ENCODE peak calls at places on chromosomes 7 and 10, in six cellular contexts. M, E, J, T, G and D are unnamed samples.

GRCh38 chr7:82985144-82985802 is 177.4 kb downstream of the PCLO start:
- DNase-seq in M (no peak), E (no peak), J (no peak), T (no peak), G (no peak), D (no peak)

GRCh38 chr7:142616121-142616643 is 133.1 kb upstream of the PRSS1 start:
- DNase-seq in M (no peak), E (no peak), J (no peak), T (no peak), G (no peak), D (no peak)

GRCh38 chr10:74044419-74044818 is 46.5 kb downstream of the VCL start:
- DNase-seq in M (no peak), E (no peak), J (peak), T (no peak), G (no peak), D (no peak)

GRCh38 chr10:43818687-43819086 is 170.0 kb upstream of the ZNF32 start:
- DNase-seq in M (no peak), E (no peak), J (no peak), T (no peak), G (no peak), D (no peak)

GRCh38 chr7:13336227-13336626 is 648.8 kb downstream of the ARL4A start:
- DNase-seq in M (peak), E (no peak), J (peak), T (no peak), G (no peak), D (peak)

GRCh38 chr10:3525832-3526449 is 259.1 kb downstream of the KLF6 start:
- DNase-seq in M (peak), E (no peak), J (peak), T (no peak), G (no peak), D (peak)

GRCh38 chr7:1537631-1538412 is 7.3 kb downstream of the MAFK start:
- DNase-seq in M (peak), E (peak), J (peak), T (peak), G (no peak), D (peak)

GRCh38 chr10:46554166-46554781 is 2.2 kb downstream of the GPRIN2 start:
- DNase-seq in M (no peak), E (no peak), J (no peak), T (no peak), G (peak), D (no peak)

GRCh38 chr7:86773309-86773708 is 129.6 kb downstream of the GRM3 start:
- DNase-seq in M (no peak), E (no peak), J (no peak), T (no peak), G (no peak), D (no peak)

GRCh38 chr10:31426425-31426824 is 107.4 kb downstream of the ZEB1 start:
- DNase-seq in M (peak), E (no peak), J (no peak), T (no peak), G (no peak), D (peak)

GRCh38 chr10:95831515-95831914 is 75.6 kb downstream of the ENTPD1 start:
- DNase-seq in M (no peak), E (no peak), J (no peak), T (no peak), G (no peak), D (no peak)

GRCh38 chr10:124386186-124387077 is 32.3 kb downstream of the OAT start:
- DNase-seq in M (no peak), E (no peak), J (no peak), T (no peak), G (peak), D (no peak)

GRCh38 chr10:88833722-88834121 is 17.9 kb downstream of the ANKRD22 start:
- DNase-seq in M (no peak), E (no peak), J (no peak), T (no peak), G (no peak), D (no peak)

GRCh38 chr10:64059884-64060283 is 538.7 kb downstream of the REEP3 start:
- DNase-seq in M (no peak), E (no peak), J (no peak), T (no peak), G (no peak), D (no peak)

GRCh38 chr7:130758429-130759056 is 24.5 kb upstream of the KLF14 start:
- DNase-seq in M (peak), E (no peak), J (peak), T (peak), G (no peak), D (peak)

GRCh38 chr10:44725404-44725803 is 185.7 kb upstream of the TMEM72 start:
- DNase-seq in M (peak), E (no peak), J (no peak), T (no peak), G (no peak), D (peak)

GRCh38 chr7:132311747-132312146 is 264.5 kb downstream of the PLXNA4 start:
- DNase-seq in M (no peak), E (no peak), J (no peak), T (no peak), G (no peak), D (no peak)

GRCh38 chr7:102288285-102288930 is 1.7 kb downstream of the SH2B2 start:
- DNase-seq in M (peak), E (no peak), J (no peak), T (no peak), G (no peak), D (no peak)

GRCh38 chr10:50991496-50992355 is 82.6 kb upstream of the PRKG1 start:
- DNase-seq in M (peak), E (peak), J (no peak), T (no peak), G (peak), D (peak)

GRCh38 chr7:22784346-22784745 is 38.3 kb downstream of the TOMM7 start:
- DNase-seq in M (no peak), E (no peak), J (no peak), T (no peak), G (no peak), D (peak)

GRCh38 chr7:30468791-30469190 is 9.8 kb downstream of the NOD1 start:
- DNase-seq in M (no peak), E (no peak), J (no peak), T (no peak), G (no peak), D (peak)

GRCh38 chr7:132877578-132877977 is 204.3 kb downstream of the CHCHD3 start:
- DNase-seq in M (no peak), E (no peak), J (no peak), T (no peak), G (no peak), D (no peak)

GRCh38 chr10:72243822-72244437 is 27.9 kb upstream of the ASCC1 start:
- DNase-seq in M (peak), E (no peak), J (peak), T (no peak), G (no peak), D (peak)

GRCh38 chr7:148515237-148515636 is 75.3 kb upstream of the C7orf33 start:
- DNase-seq in M (no peak), E (no peak), J (peak), T (no peak), G (no peak), D (no peak)
- H3K14ac ChIP-seq in M (no peak), E (no peak), J (no peak), T (no peak), G (no peak), D (no peak)

GRCh38 chr10:130800281-130800680 is 511.2 kb downstream of the TCERG1L start:
- DNase-seq in M (no peak), E (no peak), J (no peak), T (no peak), G (no peak), D (no peak)
- H3K14ac ChIP-seq in M (no peak), E (no peak), J (no peak), T (no peak), G (no peak), D (no peak)

DNA sequence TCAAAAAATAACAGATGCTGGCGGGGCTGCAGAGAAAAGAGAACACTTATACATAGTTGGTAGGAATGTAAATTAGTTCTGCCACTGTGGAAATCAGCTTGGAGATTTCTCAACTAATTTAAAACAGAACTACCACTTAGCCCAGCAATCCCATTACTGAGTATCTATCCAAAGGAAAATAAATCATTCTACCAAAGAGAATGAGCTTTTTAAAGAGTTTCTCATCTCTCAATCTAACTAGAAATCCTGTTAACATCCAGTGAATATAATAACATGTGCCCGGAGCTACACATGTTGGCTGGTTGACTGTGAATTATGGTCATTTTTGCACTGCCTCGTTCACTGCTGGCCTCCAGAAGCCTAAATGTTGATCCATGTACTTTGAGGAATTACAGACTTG is 39.3 kb downstream of the BET1 start:
- DNase-seq in M (no peak), E (no peak), J (no peak), T (no peak), G (no peak), D (no peak)
- H3K14ac ChIP-seq in M (no peak), E (no peak), J (no peak), T (no peak), G (no peak), D (no peak)

DNA sequence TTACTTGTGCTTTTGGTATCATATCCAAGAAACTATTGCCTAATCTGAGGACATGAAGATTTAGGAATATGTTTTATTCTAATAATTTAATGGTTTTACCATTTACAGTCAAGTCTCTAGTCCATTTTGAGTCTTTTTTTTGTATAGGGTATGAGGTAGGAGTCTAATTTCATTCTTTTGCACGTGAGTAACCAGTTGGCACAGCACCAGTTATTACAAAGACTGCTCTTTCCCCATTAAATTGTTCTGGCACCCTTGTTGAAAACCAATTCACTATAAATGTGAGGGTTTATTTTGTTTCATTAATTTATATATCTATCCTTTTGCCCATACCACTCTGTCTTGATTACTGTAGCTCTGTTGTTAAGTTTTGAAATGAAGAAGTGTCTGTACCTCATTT is 381.6 kb downstream of the SUGCT start:
- DNase-seq in M (no peak), E (no peak), J (no peak), T (no peak), G (no peak), D (peak)
- H3K14ac ChIP-seq in M (no peak), E (no peak), J (no peak), T (no peak), G (no peak), D (no peak)

DNA sequence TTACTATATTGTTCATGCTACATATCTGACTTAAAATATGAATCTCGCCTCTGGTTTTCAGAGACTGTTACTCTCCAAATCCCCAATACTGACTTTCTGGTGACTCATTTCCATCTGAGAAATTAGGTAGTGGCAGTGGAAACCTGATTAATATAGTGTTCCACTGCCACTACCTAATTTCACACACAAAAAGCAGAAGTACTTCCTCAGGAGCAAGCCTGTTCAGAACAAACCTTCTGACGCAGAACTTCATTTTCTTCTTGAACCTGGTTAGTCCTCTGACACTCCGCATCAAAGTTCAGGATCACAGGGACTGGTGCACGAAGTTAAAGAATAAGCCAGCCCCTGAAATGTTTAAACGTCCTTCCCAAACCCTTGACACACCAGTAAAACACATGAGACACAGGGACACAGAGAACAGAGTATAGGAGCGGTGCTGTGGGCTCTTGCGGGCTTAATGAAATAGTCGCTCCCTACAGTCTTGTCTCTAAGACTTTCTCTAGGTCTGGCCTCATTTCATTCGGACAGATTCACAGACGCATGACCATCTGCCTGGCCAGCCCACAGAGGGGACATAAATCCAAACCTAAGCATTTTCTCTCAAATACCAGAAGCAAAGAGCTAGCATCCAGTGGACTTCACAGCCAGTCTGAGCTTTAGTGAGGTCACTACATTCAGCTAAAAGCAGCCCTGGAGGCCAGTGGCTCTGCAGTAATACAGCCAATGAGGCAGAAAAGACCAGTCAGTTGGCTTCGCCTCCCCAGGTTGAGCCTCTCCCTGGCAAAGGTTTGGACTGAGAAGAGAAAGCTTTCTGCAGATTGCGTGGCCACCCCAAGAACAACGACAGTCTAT is 4.2 kb downstream of the WDR91 start:
- DNase-seq in M (no peak), E (no peak), J (peak), T (no peak), G (no peak), D (no peak)
- H3K14ac ChIP-seq in M (no peak), E (no peak), J (peak), T (no peak), G (no peak), D (no peak)

GRCh38 chr10:98459385-98459784 is 12.7 kb upstream of the HPS1 start:
- DNase-seq in M (no peak), E (no peak), J (no peak), T (no peak), G (no peak), D (no peak)

GRCh38 chr10:98458812-98459211 is 12.1 kb upstream of the HPS1 start:
- DNase-seq in M (no peak), E (no peak), J (no peak), T (no peak), G (no peak), D (no peak)

GRCh38 chr10:98461500-98461842 is 14.7 kb upstream of the HPS1 start:
- DNase-seq in M (no peak), E (no peak), J (no peak), T (no peak), G (no peak), D (no peak)

GRCh38 chr10:98463022-98463421 is 16.3 kb upstream of the HPS1 start:
- DNase-seq in M (no peak), E (no peak), J (no peak), T (no peak), G (no peak), D (no peak)

DNA sequence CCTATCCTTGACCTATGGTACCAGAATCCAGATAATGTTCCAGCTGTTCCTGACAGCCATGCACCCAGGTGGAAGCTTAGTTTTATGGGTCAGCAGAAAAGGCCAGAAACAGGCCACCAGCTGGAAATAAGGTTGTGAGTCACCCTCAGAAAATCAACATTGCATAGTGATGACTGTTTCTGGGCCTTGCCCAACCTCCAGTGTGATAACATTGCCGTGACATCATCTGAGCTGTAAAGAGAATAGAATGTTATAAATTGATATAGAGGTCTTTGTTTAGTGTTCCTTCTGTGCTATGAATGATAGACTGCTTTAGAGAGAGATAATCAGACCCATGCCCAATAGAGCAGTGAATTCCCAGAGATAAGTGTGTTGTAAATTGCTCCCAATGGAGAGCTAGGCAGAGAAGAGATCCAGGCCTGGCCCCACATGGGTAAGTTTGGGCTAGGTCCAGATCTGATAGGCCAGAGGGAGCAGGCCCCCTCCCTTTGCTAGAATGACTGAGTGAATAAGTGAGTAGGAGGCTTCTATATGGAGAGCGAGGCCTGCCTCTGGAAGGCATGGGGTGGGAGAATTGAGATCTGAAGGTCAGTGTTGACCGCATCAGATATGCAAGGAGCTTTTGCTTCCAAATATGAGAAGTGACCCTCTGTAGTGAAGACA is 14.2 kb upstream of the HPS1 start:
- DNase-seq in M (peak), E (no peak), J (peak), T (no peak), G (no peak), D (peak)
- H3K14ac ChIP-seq in M (no peak), E (no peak), J (peak), T (no peak), G (no peak), D (peak)